ENCODE peak calls at places on chromosome 4, in six cellular contexts. R is progenitor cell of endocrine pancreas, G is vagina, F is glutamatergic neuron, J is AG09309, V is adrenal gland. B is an unnamed sample.

GRCh38 chr4:19983072-19983471 is 268.6 kb upstream of the SLIT2 start:
- DNase-seq in G (no peak), J (peak), V (no peak), R (no peak), F (no peak), B (peak)

GRCh38 chr4:70788733-70789132 is 51.0 kb downstream of the GRSF1 start:
- DNase-seq in J (no peak), G (no peak), V (no peak), F (no peak), R (no peak), B (no peak)

GRCh38 chr4:48792348-48793006 is 12.4 kb upstream of the FRYL start:
- DNase-seq in V (no peak), F (no peak), R (no peak), G (no peak), J (no peak), B (no peak)

GRCh38 chr4:21811576-21811975 is 137.0 kb downstream of the KCNIP4 start:
- DNase-seq in G (no peak), R (no peak), V (no peak), J (peak), F (no peak), B (no peak)

GRCh38 chr4:853416-853781 is 27.5 kb upstream of the CPLX1 start:
- DNase-seq in R (no peak), J (no peak), F (peak), V (no peak), G (no peak), B (no peak)

GRCh38 chr4:9762823-9763475 is 18.5 kb upstream of the DRD5 start:
- DNase-seq in V (peak), G (no peak), J (peak), R (peak), F (peak), B (peak)

GRCh38 chr4:24032371-24032989 is 142.6 kb upstream of the PPARGC1A start:
- DNase-seq in J (no peak), V (peak), G (no peak), R (no peak), F (peak), B (peak)

GRCh38 chr4:1465173-1466033 is 59.2 kb upstream of the NKX1-1 start:
- DNase-seq in G (no peak), R (no peak), V (peak), F (no peak), J (no peak), B (no peak)

GRCh38 chr4:6681191-6681590 is 12.5 kb upstream of the S100P start:
- DNase-seq in J (no peak), V (no peak), F (no peak), G (no peak), R (no peak), B (no peak)

GRCh38 chr4:54658321-54659093 is 750 bp downstream of the KIT start:
- DNase-seq in F (peak), R (peak), J (no peak), G (no peak), V (peak), B (peak)
- TF ChIP-seq CTCF in F (no peak), R (peak), J (peak), G (no peak), V (no peak), B (no peak)

GRCh38 chr4:90234916-90235547 is 107.8 kb downstream of the CCSER1 start:
- DNase-seq in V (no peak), G (no peak), R (no peak), J (no peak), F (no peak), B (no peak)

GRCh38 chr4:90238141-90238540 is 110.9 kb downstream of the CCSER1 start:
- DNase-seq in G (no peak), J (no peak), R (no peak), F (no peak), V (no peak), B (no peak)

GRCh38 chr4:90245837-90246236 is 118.6 kb downstream of the CCSER1 start:
- DNase-seq in R (no peak), F (no peak), G (no peak), J (no peak), V (no peak), B (no peak)

GRCh38 chr4:90241008-90241407 is 113.8 kb downstream of the CCSER1 start:
- DNase-seq in J (no peak), V (no peak), R (no peak), F (no peak), G (no peak), B (no peak)

GRCh38 chr4:90240333-90240732 is 113.1 kb downstream of the CCSER1 start:
- DNase-seq in F (no peak), J (no peak), V (no peak), G (no peak), R (no peak), B (no peak)
- TF ChIP-seq CTCF in F (no peak), J (no peak), V (no peak), G (no peak), R (no peak), B (no peak)

GRCh38 chr4:63563288-63564014 is 845.8 kb downstream of the TECRL start:
- DNase-seq in G (no peak), V (no peak), R (no peak), F (no peak), J (no peak), B (peak)
- TF ChIP-seq CTCF in G (no peak), V (no peak), R (peak), F (no peak), J (no peak), B (no peak)

GRCh38 chr4:89307446-89308160 is at the start of gene GPRIN3:
- DNase-seq in F (peak), R (peak), V (peak), G (no peak), J (no peak), B (peak)
- TF ChIP-seq CTCF in F (no peak), R (peak), V (no peak), G (no peak), J (no peak), B (peak)